ENCODE peak calls at places on chromosomes 4 and X, in seven cellular contexts. O is neuronal stem cell; G is CD8-positive, alpha-beta memory T cell; E is CD4-positive, CD25-positive, alpha-beta regulatory T cell; D is lower lobe of right lung; W is NB4; T is fibroblast of pulmonary artery. N is an unnamed sample.

GRCh38 chr4:73606465-73606974 is 13.7 kb downstream of the RASSF6 start:
- DNase-seq in G (no peak), T (no peak), D (no peak), E (no peak), W (no peak), O (no peak), N (no peak)

GRCh38 chr4:146545102-146545501 is 23.4 kb upstream of the SLC10A7 start:
- DNase-seq in D (no peak), O (no peak), G (no peak), T (peak; percentile 56), E (no peak), W (peak; percentile 43), N (no peak)

GRCh38 chr4:77332696-77333270 is 175.8 kb downstream of the CCNG2 start:
- DNase-seq in E (no peak), D (no peak), T (no peak), G (no peak), W (no peak), O (no peak), N (no peak)

GRCh38 chr4:73668806-73669205 is 48.6 kb upstream of the RASSF6 start:
- DNase-seq in D (no peak), G (no peak), E (no peak), T (peak; percentile 58), W (no peak), O (no peak), N (no peak)

GRCh38 chr4:93996895-93997294 is 168.3 kb downstream of the ATOH1 start:
- DNase-seq in D (no peak), T (no peak), W (no peak), O (no peak), E (no peak), G (no peak), N (no peak)

GRCh38 chr4:139535852-139536234 is 20.2 kb downstream of the SETD7 start:
- DNase-seq in T (no peak), W (no peak), O (no peak), E (no peak), D (no peak), G (no peak), N (no peak)

GRCh38 chr4:3226467-3226866 is 22.5 kb upstream of the MSANTD1 start:
- DNase-seq in D (peak; percentile 60), O (no peak), W (no peak), T (no peak), G (no peak), E (no peak), N (no peak)

GRCh38 chr4:40837094-40837870 is 87.5 kb downstream of the NSUN7 start:
- DNase-seq in T (no peak), O (no peak), G (no peak), W (no peak), D (no peak), E (no peak), N (no peak)

GRCh38 chrX:153794897-153795816 is 689 bp downstream of the SSR4 start:
- DNase-seq in O (no peak), D (peak; percentile 50), G (no peak), E (no peak), W (no peak), T (peak; percentile 7), N (no peak)

GRCh38 chrX:8868070-8868795 is 67.0 kb upstream of the FAM9A start:
- DNase-seq in O (no peak), G (no peak), T (peak; percentile 82), E (no peak), W (no peak), D (no peak), N (no peak)

GRCh38 chr4:20137176-20137575 is 114.5 kb upstream of the SLIT2 start:
- DNase-seq in W (no peak), T (peak; percentile 36), D (no peak), G (no peak), E (no peak), O (no peak), N (no peak)

GRCh38 chr4:175542787-175543186 is 269.3 kb downstream of the GPM6A start:
- DNase-seq in O (no peak), E (no peak), T (peak; percentile 38), G (no peak), D (no peak), W (no peak), N (no peak)

GRCh38 chr4:11130195-11130975 is 298.3 kb downstream of the HS3ST1 start:
- DNase-seq in T (peak; percentile 80), G (no peak), W (no peak), E (no peak), O (no peak), D (no peak), N (no peak)

GRCh38 chr4:34170941-34171340 is 2073.4 kb downstream of the ARAP2 start:
- DNase-seq in T (peak; percentile 9), O (no peak), W (no peak), D (no peak), E (no peak), G (no peak), N (no peak)

GRCh38 chrX:131704136-131704695 is 160.3 kb downstream of the OR13H1 start:
- DNase-seq in E (no peak), T (no peak), D (no peak), W (no peak), O (no peak), G (peak; percentile 86), N (peak; percentile 76)

GRCh38 chrX:12950851-12951589 is 23.9 kb upstream of the TMSB4X start:
- DNase-seq in W (peak; percentile 91), G (peak; percentile 73), O (no peak), T (no peak), E (peak; percentile 46), D (peak; percentile 54), N (no peak)

DNA sequence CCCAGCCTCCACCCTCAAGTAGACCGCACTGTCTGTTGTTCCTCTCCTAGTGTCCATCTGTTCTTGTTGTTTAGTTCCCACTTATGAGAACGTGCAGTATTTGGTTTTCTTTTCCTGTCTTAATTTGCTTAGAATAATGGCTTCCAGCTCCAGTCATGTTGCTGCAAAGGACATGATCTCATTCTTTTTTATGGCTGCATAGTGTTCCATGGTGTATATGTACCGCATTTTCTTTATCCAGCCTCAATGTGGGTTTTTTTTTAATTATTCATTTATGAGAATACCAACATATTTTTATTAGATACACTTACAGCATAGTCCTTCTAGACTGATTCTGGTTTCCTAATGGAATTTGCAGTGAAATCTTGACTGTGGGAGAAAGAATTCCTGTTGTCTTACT is 1.3 kb downstream of the VMA21 start:
- DNase-seq in G (no peak), T (no peak), O (no peak), D (no peak), E (no peak), W (peak; percentile 21), N (no peak)
- H3K4me3 ChIP-seq in G (no peak overlapping the region), T (peak overlapping the region; percentile 81), O (no peak overlapping the region), D (no peak overlapping the region), E (peak overlapping the region; percentile 81), W (peak overlapping the region; percentile 96), N (no peak overlapping the region)

GRCh38 chr4:60655356-60655755 is 544.8 kb upstream of the ADGRL3 start:
- DNase-seq in D (no peak), G (no peak), W (no peak), T (no peak), E (no peak), O (no peak), N (no peak)

GRCh38 chr4:60663769-60664168 is 536.4 kb upstream of the ADGRL3 start:
- DNase-seq in T (no peak), D (no peak), O (no peak), G (no peak), E (no peak), W (no peak), N (no peak)

GRCh38 chr4:60656171-60656570 is 544.0 kb upstream of the ADGRL3 start:
- DNase-seq in D (no peak), E (no peak), O (no peak), T (no peak), G (no peak), W (peak; percentile 58), N (no peak)

GRCh38 chr4:60657041-60657440 is 543.1 kb upstream of the ADGRL3 start:
- DNase-seq in G (no peak), E (no peak), D (no peak), T (no peak), O (no peak), W (no peak), N (no peak)

GRCh38 chr4:60657802-60658201 is 542.3 kb upstream of the ADGRL3 start:
- DNase-seq in E (no peak), O (no peak), G (no peak), T (peak; percentile 9), D (no peak), W (peak; percentile 2), N (no peak)
- H3K4me3 ChIP-seq in E (no peak overlapping the region), O (no peak overlapping the region), G (no peak overlapping the region), T (peak overlapping the region; percentile 11), D (no peak overlapping the region), W (no peak overlapping the region), N (no peak overlapping the region)

GRCh38 chr4:996994-997374 is 3.8 kb upstream of the SLC26A1 start:
- DNase-seq in O (no peak), W (no peak), E (no peak), G (no peak), D (no peak), T (no peak), N (no peak)

GRCh38 chr4:995311-996026 is 2.3 kb upstream of the SLC26A1 start:
- DNase-seq in E (no peak), O (no peak), W (no peak), G (no peak), T (no peak), D (no peak), N (no peak)

GRCh38 chr4:996030-996993 is 3.1 kb upstream of the SLC26A1 start:
- DNase-seq in W (peak; percentile 51), G (no peak), E (no peak), D (no peak), T (no peak), O (no peak), N (no peak)

GRCh38 chr4:998096-998691 is 5.0 kb upstream of the SLC26A1 start:
- DNase-seq in E (no peak), W (no peak), T (no peak), D (no peak), G (no peak), O (no peak), N (no peak)

DNA sequence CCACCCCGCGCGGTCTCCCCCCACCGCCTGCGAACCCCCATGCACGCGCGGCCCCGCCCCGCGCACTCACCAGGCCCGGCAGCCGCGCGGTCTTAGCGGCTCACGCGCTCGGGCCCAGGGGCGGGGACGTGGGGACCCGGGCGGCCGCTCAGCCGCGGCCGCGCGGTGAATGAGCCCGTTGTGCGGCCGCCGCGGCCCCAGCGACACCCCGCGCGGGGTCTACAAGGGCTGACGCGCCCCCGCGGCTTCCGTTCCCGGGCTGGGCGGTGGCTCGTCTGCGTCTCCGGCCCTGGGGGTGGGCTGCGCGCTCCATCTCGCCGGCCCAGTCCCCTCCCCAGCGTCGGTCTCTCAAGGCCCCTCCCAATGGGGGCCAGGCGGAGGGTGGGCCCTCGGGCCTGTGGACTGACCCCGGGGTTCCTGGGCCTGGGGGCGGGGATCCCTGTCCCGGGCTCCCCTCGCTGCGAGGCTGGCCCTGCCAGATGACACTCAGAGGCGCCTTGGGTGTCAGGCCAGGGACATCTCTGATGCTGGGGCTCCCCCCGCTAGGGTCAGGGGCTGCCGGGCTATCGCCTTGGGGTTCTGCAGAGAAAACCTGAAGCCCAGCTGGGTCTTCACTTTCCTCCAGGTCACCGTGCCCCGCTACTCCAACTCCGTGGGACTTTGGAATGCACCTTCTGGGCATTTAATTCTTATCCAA is 4.3 kb upstream of the SLC26A1 start:
- DNase-seq in E (no peak), D (no peak), O (no peak), G (no peak), T (no peak), W (no peak), N (no peak)
- H3K4me3 ChIP-seq in E (no peak overlapping the region), D (peak overlapping the region; percentile 43), O (peak overlapping the region; percentile 74), G (no peak overlapping the region), T (no peak overlapping the region), W (no peak overlapping the region), N (peak overlapping the region; percentile 48)

GRCh38 chrX:66164931-66165330 is 884 bp downstream of the HEPH start:
- DNase-seq in E (no peak), W (no peak), T (no peak), G (no peak), O (no peak), D (no peak), N (no peak)
- H3K4me3 ChIP-seq in E (no peak overlapping the region), W (no peak overlapping the region), T (peak overlapping the region; percentile 56), G (no peak overlapping the region), O (no peak overlapping the region), D (peak overlapping the region; percentile 41), N (peak overlapping the region; percentile 41)